ENCODE peak calls at places on chromosomes 3 and 15, in nine cellular contexts. T, O, W, S, L, U, A, M and D are unnamed samples.

GRCh38 chr3:158748237-158748828 is 16.1 kb upstream of the RARRES1 start:
- DNase-seq in T (no peak), O (no peak), W (peak; percentile 55), S (no peak), L (peak; percentile 62), U (no peak), A (no peak), M (no peak), D (no peak)

GRCh38 chr3:140053011-140053702 is 118.2 kb downstream of the CLSTN2 start:
- DNase-seq in T (no peak), O (no peak), W (no peak), S (no peak), L (no peak), U (no peak), A (no peak), M (no peak), D (no peak)

GRCh38 chr3:160006282-160007163 is 17.9 kb downstream of the IL12A start:
- DNase-seq in T (no peak), O (peak; percentile 43), W (peak; percentile 83), S (peak; percentile 38), L (peak; percentile 83), U (no peak), A (peak; percentile 18), M (peak; percentile 29), D (peak; percentile 55)

GRCh38 chr3:99951701-99952100 is 134.0 kb downstream of the CMSS1 start:
- DNase-seq in T (no peak), O (no peak), W (no peak), S (no peak), L (no peak), U (no peak), A (no peak), M (no peak), D (no peak)

GRCh38 chr15:28960979-28961378 is 75.2 kb downstream of the APBA2 start:
- DNase-seq in T (no peak), O (no peak), W (peak; percentile 26), S (no peak), L (peak; percentile 86), U (no peak), A (no peak), M (no peak), D (no peak)

GRCh38 chr3:135781026-135781815 is 184.3 kb upstream of the PPP2R3A start:
- DNase-seq in T (no peak), O (no peak), W (no peak), S (no peak), L (no peak), U (no peak), A (no peak), M (no peak), D (no peak)

GRCh38 chr3:123353227-123353851 is 95.6 kb downstream of the ADCY5 start:
- DNase-seq in T (no peak), O (no peak), W (no peak), S (peak; percentile 19), L (no peak), U (no peak), A (no peak), M (no peak), D (no peak)

GRCh38 chr3:64417816-64418215 is 192.6 kb upstream of the PRICKLE2 start:
- DNase-seq in T (no peak), O (no peak), W (peak; percentile 70), S (no peak), L (peak; percentile 38), U (no peak), A (no peak), M (peak; percentile 18), D (no peak)

GRCh38 chr15:63586790-63587189 is 10.4 kb upstream of the FBXL22 start:
- DNase-seq in T (no peak), O (peak; percentile 49), W (no peak), S (no peak), L (no peak), U (no peak), A (no peak), M (no peak), D (no peak)

GRCh38 chr3:106811376-106811775 is 565.9 kb upstream of the CCDC54 start:
- DNase-seq in T (no peak), O (no peak), W (peak; percentile 59), S (no peak), L (peak; percentile 76), U (no peak), A (no peak), M (no peak), D (no peak)

GRCh38 chr3:140499114-140499757 is 178.6 kb upstream of the TRIM42 start:
- DNase-seq in T (no peak), O (no peak), W (peak; percentile 25), S (no peak), L (peak; percentile 7), U (no peak), A (no peak), M (no peak), D (no peak)

GRCh38 chr15:45265506-45265905 is 13.5 kb downstream of the SLC28A2 start:
- DNase-seq in T (no peak), O (no peak), W (no peak), S (no peak), L (no peak), U (no peak), A (no peak), M (no peak), D (no peak)

GRCh38 chr15:45262906-45263456 is 10.9 kb downstream of the SLC28A2 start:
- DNase-seq in T (no peak), O (no peak), W (no peak), S (no peak), L (no peak), U (no peak), A (no peak), M (no peak), D (no peak)

GRCh38 chr15:45263854-45264253 is 11.8 kb downstream of the SLC28A2 start:
- DNase-seq in T (no peak), O (no peak), W (no peak), S (no peak), L (no peak), U (no peak), A (no peak), M (no peak), D (no peak)

GRCh38 chr15:45268135-45268534 is 16.1 kb downstream of the SLC28A2 start:
- DNase-seq in T (no peak), O (peak; percentile 61), W (no peak), S (no peak), L (no peak), U (no peak), A (no peak), M (no peak), D (no peak)
- TF ChIP-seq CTCF in T (no peak), O (no peak), W (no peak), S (no peak), L (no peak), U (no peak), A (peak; percentile 48), M (no peak), D (no peak)

GRCh38 chr3:55817177-55817576 is 330.1 kb upstream of the WNT5A start:
- DNase-seq in T (no peak), O (no peak), W (no peak), S (no peak), L (no peak), U (no peak), A (no peak), M (no peak), D (no peak)
- TF ChIP-seq CTCF in T (no peak), O (no peak), W (no peak), S (no peak), L (no peak), U (no peak), A (no peak), M (no peak), D (no peak)

GRCh38 chr3:183500981-183501704 is 54.4 kb downstream of the KLHL6 start:
- DNase-seq in T (no peak), O (no peak), W (no peak), S (no peak), L (no peak), U (no peak), A (no peak), M (no peak), D (no peak)

GRCh38 chr3:183504597-183504996 is 50.9 kb downstream of the KLHL6 start:
- DNase-seq in T (no peak), O (no peak), W (no peak), S (no peak), L (no peak), U (no peak), A (no peak), M (no peak), D (no peak)

GRCh38 chr3:183502237-183502636 is 53.3 kb downstream of the KLHL6 start:
- DNase-seq in T (no peak), O (no peak), W (no peak), S (no peak), L (no peak), U (no peak), A (no peak), M (no peak), D (no peak)

GRCh38 chr3:183502782-183503181 is 52.7 kb downstream of the KLHL6 start:
- DNase-seq in T (no peak), O (no peak), W (peak; percentile 48), S (no peak), L (peak; percentile 50), U (no peak), A (no peak), M (no peak), D (no peak)

DNA sequence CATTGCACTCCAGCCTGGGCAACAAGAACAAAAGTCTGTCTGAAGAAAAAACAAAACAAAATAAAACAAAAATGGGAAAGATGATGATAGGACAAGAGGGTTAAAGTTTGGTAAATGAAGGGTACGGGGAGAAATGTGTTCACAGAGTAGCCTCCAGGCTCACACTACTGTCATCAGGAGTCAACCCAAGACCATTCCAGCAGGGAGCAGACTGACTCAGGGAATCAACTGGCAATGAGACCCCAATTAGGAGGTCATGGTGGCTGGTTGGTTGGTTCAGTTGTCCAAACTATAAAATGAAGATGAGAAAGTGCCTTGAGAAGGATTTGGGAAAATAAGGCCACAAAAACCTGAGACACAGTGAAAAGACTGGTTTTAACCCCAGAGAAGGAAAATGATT is 51.8 kb downstream of the KLHL6 start:
- DNase-seq in T (no peak), O (no peak), W (no peak), S (no peak), L (no peak), U (no peak), A (no peak), M (no peak), D (no peak)
- TF ChIP-seq CTCF in T (no peak), O (no peak), W (no peak), S (no peak), L (peak; percentile 5), U (no peak), A (peak; percentile 51), M (no peak), D (peak; percentile 36)

DNA sequence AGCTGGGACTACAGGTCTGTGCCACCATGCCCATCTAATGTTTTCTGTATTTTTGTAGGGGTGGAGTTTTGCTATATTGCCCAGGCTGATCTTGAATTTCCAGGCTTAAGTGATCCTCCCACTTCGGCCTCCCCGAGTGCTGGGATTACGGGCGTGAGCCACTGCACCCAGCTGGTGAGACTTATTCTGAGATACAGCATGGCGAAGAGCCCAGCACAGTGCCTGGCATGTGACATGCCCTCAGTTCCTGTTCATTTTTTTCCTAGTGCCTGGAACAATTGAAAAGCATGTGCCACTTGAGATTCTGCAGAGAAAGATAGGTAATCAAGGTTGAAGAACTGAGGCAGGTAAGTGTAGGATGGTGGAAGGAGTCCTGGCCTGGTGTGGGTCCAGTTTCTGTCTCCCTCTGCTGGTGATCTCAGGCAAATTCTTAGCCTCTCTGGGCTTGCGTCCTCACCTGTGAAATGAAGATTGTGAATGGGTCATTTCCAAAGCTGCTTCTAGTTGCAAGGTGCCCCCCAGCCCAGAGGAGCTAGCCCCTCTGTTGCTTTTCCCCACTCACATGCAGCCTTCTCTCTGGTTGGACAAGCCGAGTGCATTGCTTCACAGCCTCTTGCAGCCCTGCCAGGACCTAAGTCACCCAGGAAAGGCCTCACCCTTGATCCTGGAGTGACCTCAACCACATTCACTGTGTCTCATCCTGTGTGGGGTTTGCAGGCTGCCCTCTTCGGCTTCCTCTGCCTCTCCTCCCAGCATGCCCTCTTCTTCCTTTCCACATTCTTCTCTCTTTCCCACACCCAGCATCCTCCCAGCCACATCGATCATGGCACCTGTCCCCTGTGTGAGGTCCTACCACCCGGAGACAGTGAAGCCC is 4.3 kb upstream of the RHCG start:
- DNase-seq in T (no peak), O (no peak), W (no peak), S (no peak), L (no peak), U (no peak), A (no peak), M (no peak), D (no peak)
- TF ChIP-seq CTCF in T (no peak), O (peak; percentile 29), W (peak; percentile 46), S (no peak), L (peak; percentile 34), U (no peak), A (peak; percentile 32), M (peak; percentile 41), D (no peak)